ENCODE peak calls at places on chromosomes 13 and 19, in five cellular contexts. One of them, this sample, is unnamed.

GRCh38 chr13:36014763-36015162 is 116.4 kb downstream of the DCLK1 start:
- DNase-seq in NCI-H1694 treated with DMSO at 0.1 percent for 48 hours: no peak
- DNase-seq in stimulated activated CD8-positive, alpha-beta memory T cell treated with anti-CD3 and anti-CD28 coated beads, Interleukin-2, amount 100 ng/mL, for 48 hours: no peak
- DNase-seq in COR-L47: no peak
- DNase-seq in WTC11: no peak
- DNase-seq in this sample: no peak

GRCh38 chr19:16969127-16969526 is 57.5 kb downstream of the CPAMD8 start:
- DNase-seq in NCI-H1694 treated with DMSO at 0.1 percent for 48 hours: no peak
- DNase-seq in stimulated activated CD8-positive, alpha-beta memory T cell treated with anti-CD3 and anti-CD28 coated beads, Interleukin-2, amount 100 ng/mL, for 48 hours: no peak
- DNase-seq in COR-L47: no peak
- DNase-seq in WTC11: no peak
- DNase-seq in this sample: no peak

GRCh38 chr19:35306473-35307246 is 14.7 kb downstream of the MAG start:
- DNase-seq in stimulated activated CD8-positive, alpha-beta memory T cell treated with anti-CD3 and anti-CD28 coated beads, Interleukin-2, amount 100 ng/mL, for 48 hours: no peak
- DNase-seq in COR-L47: no peak
- DNase-seq in NCI-H1694 treated with DMSO at 0.1 percent for 48 hours: no peak
- DNase-seq in WTC11: peak; percentile 52
- DNase-seq in this sample: no peak

GRCh38 chr13:108342369-108343289 is 73.1 kb downstream of the TNFSF13B start:
- DNase-seq in WTC11: no peak
- DNase-seq in COR-L47: peak; percentile 51
- DNase-seq in NCI-H1694 treated with DMSO at 0.1 percent for 48 hours: peak; percentile 63
- DNase-seq in stimulated activated CD8-positive, alpha-beta memory T cell treated with anti-CD3 and anti-CD28 coated beads, Interleukin-2, amount 100 ng/mL, for 48 hours: no peak
- DNase-seq in this sample: no peak

GRCh38 chr19:33469171-33470039 is 52.2 kb downstream of the PEPD start:
- DNase-seq in stimulated activated CD8-positive, alpha-beta memory T cell treated with anti-CD3 and anti-CD28 coated beads, Interleukin-2, amount 100 ng/mL, for 48 hours: no peak
- DNase-seq in WTC11: no peak
- DNase-seq in NCI-H1694 treated with DMSO at 0.1 percent for 48 hours: no peak
- DNase-seq in COR-L47: no peak
- DNase-seq in this sample: no peak

GRCh38 chr19:16325671-16326400 is 1.2 kb downstream of the KLF2 start:
- DNase-seq in WTC11: peak; percentile 79
- DNase-seq in stimulated activated CD8-positive, alpha-beta memory T cell treated with anti-CD3 and anti-CD28 coated beads, Interleukin-2, amount 100 ng/mL, for 48 hours: no peak
- DNase-seq in COR-L47: peak; percentile 60
- DNase-seq in NCI-H1694 treated with DMSO at 0.1 percent for 48 hours: peak; percentile 11
- DNase-seq in this sample: peak; percentile 38

GRCh38 chr13:110199046-110199831 is 107.7 kb downstream of the COL4A1 start:
- DNase-seq in stimulated activated CD8-positive, alpha-beta memory T cell treated with anti-CD3 and anti-CD28 coated beads, Interleukin-2, amount 100 ng/mL, for 48 hours: no peak
- DNase-seq in COR-L47: no peak
- DNase-seq in NCI-H1694 treated with DMSO at 0.1 percent for 48 hours: no peak
- DNase-seq in WTC11: no peak
- DNase-seq in this sample: no peak

GRCh38 chr19:41527079-41527478 is 48.9 kb upstream of the CEACAM21 start:
- DNase-seq in NCI-H1694 treated with DMSO at 0.1 percent for 48 hours: no peak
- DNase-seq in stimulated activated CD8-positive, alpha-beta memory T cell treated with anti-CD3 and anti-CD28 coated beads, Interleukin-2, amount 100 ng/mL, for 48 hours: no peak
- DNase-seq in WTC11: no peak
- DNase-seq in COR-L47: no peak
- DNase-seq in this sample: no peak

GRCh38 chr13:40762849-40763248 is 8.1 kb downstream of the MRPS31 start:
- DNase-seq in COR-L47: no peak
- DNase-seq in NCI-H1694 treated with DMSO at 0.1 percent for 48 hours: no peak
- DNase-seq in stimulated activated CD8-positive, alpha-beta memory T cell treated with anti-CD3 and anti-CD28 coated beads, Interleukin-2, amount 100 ng/mL, for 48 hours: no peak
- DNase-seq in WTC11: no peak
- DNase-seq in this sample: no peak

This sample was measured in progenitor cell of endocrine pancreas.